ENCODE peak calls at places on chromosomes 16 and 17, in five cellular contexts. One of them, this sample, is unnamed.

GRCh38 chr17:75514299-75515228 is 773 bp downstream of the CASKIN2 start:
- DNase-seq in neural crest cell: no peak
- DNase-seq in pancreas: no peak
- DNase-seq in left ventricle myocardium inferior: no peak
- DNase-seq in BE2C: peak
- DNase-seq in this sample: no peak

GRCh38 chr16:2008009-2008526 is 1.6 kb downstream of the ZNF598 start:
- DNase-seq in neural crest cell: no peak
- DNase-seq in pancreas: peak
- DNase-seq in left ventricle myocardium inferior: peak
- DNase-seq in BE2C: no peak
- DNase-seq in this sample: no peak

GRCh38 chr16:21277927-21278706 is at the start of gene CRYM:
- DNase-seq in neural crest cell: peak
- DNase-seq in pancreas: peak
- DNase-seq in left ventricle myocardium inferior: peak
- DNase-seq in BE2C: peak
- DNase-seq in this sample: peak

GRCh38 chr17:58314706-58315015 is 13.9 kb downstream of the TSPOAP1 start:
- DNase-seq in neural crest cell: no peak
- DNase-seq in pancreas: no peak
- DNase-seq in left ventricle myocardium inferior: no peak
- DNase-seq in BE2C: no peak
- DNase-seq in this sample: no peak

GRCh38 chr16:86899757-86900156 is 321.4 kb downstream of the FOXL1 start:
- DNase-seq in neural crest cell: no peak
- DNase-seq in pancreas: no peak
- DNase-seq in left ventricle myocardium inferior: no peak
- DNase-seq in BE2C: no peak
- DNase-seq in this sample: no peak

GRCh38 chr17:39668141-39668924 is at the start of gene PNMT:
- DNase-seq in neural crest cell: peak
- DNase-seq in pancreas: peak
- DNase-seq in left ventricle myocardium inferior: peak
- DNase-seq in BE2C: peak
- DNase-seq in this sample: peak

GRCh38 chr17:36602030-36602737 is 801 bp downstream of the MRM1 start:
- DNase-seq in neural crest cell: no peak
- DNase-seq in pancreas: no peak
- DNase-seq in left ventricle myocardium inferior: no peak
- DNase-seq in BE2C: no peak
- DNase-seq in this sample: no peak

GRCh38 chr17:74686761-74687160 is 26.0 kb downstream of the CD300LF start:
- DNase-seq in neural crest cell: no peak
- DNase-seq in pancreas: no peak
- DNase-seq in left ventricle myocardium inferior: no peak
- DNase-seq in BE2C: no peak
- DNase-seq in this sample: no peak

GRCh38 chr17:13728751-13729150 is 127.0 kb upstream of the HS3ST3A1 start:
- DNase-seq in neural crest cell: no peak
- DNase-seq in pancreas: no peak
- DNase-seq in left ventricle myocardium inferior: no peak
- DNase-seq in BE2C: no peak
- DNase-seq in this sample: no peak

GRCh38 chr17:61399131-61400057 is at the start of gene TBX2:
- DNase-seq in neural crest cell: peak
- DNase-seq in pancreas: no peak
- DNase-seq in left ventricle myocardium inferior: peak
- DNase-seq in BE2C: peak
- DNase-seq in this sample: no peak

GRCh38 chr16:79607587-79607986 is 7.0 kb upstream of the MAF start:
- DNase-seq in neural crest cell: no peak
- DNase-seq in pancreas: no peak
- DNase-seq in left ventricle myocardium inferior: no peak
- DNase-seq in BE2C: no peak
- DNase-seq in this sample: no peak

GRCh38 chr16:82761858-82762257 is 135.1 kb downstream of the CDH13 start:
- DNase-seq in neural crest cell: no peak
- DNase-seq in pancreas: no peak
- DNase-seq in left ventricle myocardium inferior: no peak
- DNase-seq in BE2C: no peak
- DNase-seq in this sample: no peak

GRCh38 chr17:50219939-50220465 is 18.6 kb upstream of the COL1A1 start:
- DNase-seq in neural crest cell: no peak
- DNase-seq in pancreas: no peak
- DNase-seq in left ventricle myocardium inferior: no peak
- DNase-seq in BE2C: no peak
- DNase-seq in this sample: no peak

GRCh38 chr17:75808905-75809621 is 24.5 kb downstream of the UNK start:
- DNase-seq in neural crest cell: no peak
- DNase-seq in pancreas: peak
- DNase-seq in left ventricle myocardium inferior: peak
- DNase-seq in BE2C: peak
- DNase-seq in this sample: no peak

GRCh38 chr16:14640538-14640937 is 7.8 kb downstream of the BFAR start:
- DNase-seq in neural crest cell: no peak
- DNase-seq in pancreas: no peak
- DNase-seq in left ventricle myocardium inferior: no peak
- DNase-seq in BE2C: no peak
- DNase-seq in this sample: no peak

GRCh38 chr17:4853195-4853762 is 20.1 kb downstream of the MINK1 start:
- DNase-seq in neural crest cell: no peak
- DNase-seq in pancreas: no peak
- DNase-seq in left ventricle myocardium inferior: no peak
- DNase-seq in BE2C: no peak
- DNase-seq in this sample: no peak

GRCh38 chr17:45036696-45037095 is 14.7 kb downstream of the DCAKD start:
- DNase-seq in neural crest cell: no peak
- DNase-seq in pancreas: no peak
- DNase-seq in left ventricle myocardium inferior: no peak
- DNase-seq in BE2C: no peak
- DNase-seq in this sample: no peak

GRCh38 chr17:47651704-47652103 is 2.0 kb downstream of the KPNB1 start:
- DNase-seq in neural crest cell: no peak
- DNase-seq in pancreas: no peak
- DNase-seq in left ventricle myocardium inferior: no peak
- DNase-seq in BE2C: no peak
- DNase-seq in this sample: no peak

GRCh38 chr17:58165981-58166380 is 801 bp upstream of the OR4D2 start:
- DNase-seq in neural crest cell: no peak
- DNase-seq in pancreas: no peak
- DNase-seq in left ventricle myocardium inferior: no peak
- DNase-seq in BE2C: no peak
- DNase-seq in this sample: no peak

GRCh38 chr16:6493555-6493954 is 839.1 kb upstream of the RBFOX1 start:
- DNase-seq in neural crest cell: no peak
- DNase-seq in pancreas: no peak
- DNase-seq in left ventricle myocardium inferior: no peak
- DNase-seq in BE2C: no peak
- DNase-seq in this sample: no peak

GRCh38 chr17:28071891-28072606 is 29.6 kb downstream of the NLK start:
- DNase-seq in neural crest cell: no peak
- DNase-seq in pancreas: no peak
- DNase-seq in left ventricle myocardium inferior: no peak
- DNase-seq in BE2C: no peak
- DNase-seq in this sample: no peak

GRCh38 chr17:55547027-55547670 is 35.9 kb upstream of the SMIM36 start:
- DNase-seq in neural crest cell: no peak
- DNase-seq in pancreas: no peak
- DNase-seq in left ventricle myocardium inferior: no peak
- DNase-seq in BE2C: no peak
- DNase-seq in this sample: no peak

GRCh38 chr16:88983771-88984687 is 7.0 kb upstream of the CBFA2T3 start:
- DNase-seq in neural crest cell: no peak
- DNase-seq in pancreas: no peak
- DNase-seq in left ventricle myocardium inferior: no peak
- DNase-seq in BE2C: no peak
- DNase-seq in this sample: no peak

GRCh38 chr17:75496005-75496404 is 19.3 kb downstream of the CASKIN2 start:
- DNase-seq in neural crest cell: no peak
- DNase-seq in pancreas: no peak
- DNase-seq in left ventricle myocardium inferior: no peak
- DNase-seq in BE2C: no peak
- DNase-seq in this sample: no peak

GRCh38 chr16:85316321-85316919 is 204.1 kb upstream of the CIBAR2 start:
- DNase-seq in neural crest cell: peak
- DNase-seq in pancreas: peak
- DNase-seq in left ventricle myocardium inferior: peak
- DNase-seq in BE2C: peak
- DNase-seq in this sample: no peak

GRCh38 chr17:4719684-4720221 is 9.3 kb downstream of the ARRB2 start:
- DNase-seq in neural crest cell: no peak
- DNase-seq in pancreas: peak
- DNase-seq in left ventricle myocardium inferior: no peak
- DNase-seq in BE2C: peak
- DNase-seq in this sample: no peak

GRCh38 chr17:19706791-19707727 is 9.3 kb downstream of the SLC47A2 start:
- DNase-seq in neural crest cell: no peak
- DNase-seq in pancreas: no peak
- DNase-seq in left ventricle myocardium inferior: no peak
- DNase-seq in BE2C: no peak
- DNase-seq in this sample: no peak

GRCh38 chr17:69870091-69870530 is 204.9 kb upstream of the KCNJ16 start:
- DNase-seq in neural crest cell: no peak
- DNase-seq in pancreas: no peak
- DNase-seq in left ventricle myocardium inferior: no peak
- DNase-seq in BE2C: no peak
- DNase-seq in this sample: no peak

GRCh38 chr17:78118801-78119241 is 9.7 kb downstream of the TMC6 start:
- DNase-seq in neural crest cell: no peak
- DNase-seq in pancreas: no peak
- DNase-seq in left ventricle myocardium inferior: no peak
- DNase-seq in BE2C: no peak
- DNase-seq in this sample: no peak

GRCh38 chr17:78114831-78115723 is 13.5 kb downstream of the TMC6 start:
- DNase-seq in neural crest cell: no peak
- DNase-seq in pancreas: no peak
- DNase-seq in left ventricle myocardium inferior: peak
- DNase-seq in BE2C: no peak
- DNase-seq in this sample: no peak

GRCh38 chr17:78116411-78116810 is 12.1 kb downstream of the TMC6 start:
- DNase-seq in neural crest cell: no peak
- DNase-seq in pancreas: no peak
- DNase-seq in left ventricle myocardium inferior: no peak
- DNase-seq in BE2C: no peak
- DNase-seq in this sample: no peak

GRCh38 chr17:78113804-78114785 is 14.5 kb downstream of the TMC6 start:
- DNase-seq in neural crest cell: no peak
- DNase-seq in pancreas: no peak
- DNase-seq in left ventricle myocardium inferior: no peak
- DNase-seq in BE2C: no peak
- DNase-seq in this sample: no peak

GRCh38 chr17:78117027-78117981 is 11.3 kb downstream of the TMC6 start:
- DNase-seq in neural crest cell: no peak
- DNase-seq in pancreas: no peak
- DNase-seq in left ventricle myocardium inferior: no peak
- DNase-seq in BE2C: peak
- DNase-seq in this sample: no peak
- TF ChIP-seq CTCF in neural crest cell: peak
- TF ChIP-seq CTCF in pancreas: peak
- TF ChIP-seq CTCF in left ventricle myocardium inferior: peak
- TF ChIP-seq CTCF in BE2C: peak
- TF ChIP-seq CTCF in this sample: no peak

GRCh38 chr17:63460018-63460417 is 13.9 kb upstream of the CYB561 start:
- DNase-seq in neural crest cell: no peak
- DNase-seq in pancreas: no peak
- DNase-seq in left ventricle myocardium inferior: no peak
- DNase-seq in BE2C: no peak
- DNase-seq in this sample: no peak

GRCh38 chr17:63470116-63470515 is 6.7 kb upstream of the ACE start:
- DNase-seq in neural crest cell: no peak
- DNase-seq in pancreas: no peak
- DNase-seq in left ventricle myocardium inferior: no peak
- DNase-seq in BE2C: no peak
- DNase-seq in this sample: no peak

DNA sequence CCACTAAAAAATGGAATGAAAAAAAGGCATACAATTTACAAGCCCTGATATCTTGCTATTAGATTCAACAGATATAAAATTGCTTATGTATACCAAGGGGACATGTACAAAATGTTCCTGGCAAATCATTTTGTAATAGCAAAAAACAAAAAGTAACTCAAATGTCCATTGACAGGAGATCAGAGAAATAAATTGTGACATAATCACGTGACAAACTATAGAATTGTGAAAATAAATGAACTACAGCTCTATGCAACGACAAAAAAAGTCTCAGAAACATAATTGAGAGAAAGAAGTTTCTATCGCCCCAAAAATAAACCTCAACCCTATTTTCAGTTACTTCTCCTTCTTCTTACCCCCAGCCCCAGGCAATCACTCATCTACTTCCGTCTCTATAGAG is 12.2 kb upstream of the ACE start:
- DNase-seq in neural crest cell: no peak
- DNase-seq in pancreas: no peak
- DNase-seq in left ventricle myocardium inferior: no peak
- DNase-seq in BE2C: no peak
- DNase-seq in this sample: no peak
- TF ChIP-seq CTCF in neural crest cell: no peak
- TF ChIP-seq CTCF in pancreas: no peak
- TF ChIP-seq CTCF in left ventricle myocardium inferior: no peak
- TF ChIP-seq CTCF in BE2C: no peak
- TF ChIP-seq CTCF in this sample: no peak

DNA sequence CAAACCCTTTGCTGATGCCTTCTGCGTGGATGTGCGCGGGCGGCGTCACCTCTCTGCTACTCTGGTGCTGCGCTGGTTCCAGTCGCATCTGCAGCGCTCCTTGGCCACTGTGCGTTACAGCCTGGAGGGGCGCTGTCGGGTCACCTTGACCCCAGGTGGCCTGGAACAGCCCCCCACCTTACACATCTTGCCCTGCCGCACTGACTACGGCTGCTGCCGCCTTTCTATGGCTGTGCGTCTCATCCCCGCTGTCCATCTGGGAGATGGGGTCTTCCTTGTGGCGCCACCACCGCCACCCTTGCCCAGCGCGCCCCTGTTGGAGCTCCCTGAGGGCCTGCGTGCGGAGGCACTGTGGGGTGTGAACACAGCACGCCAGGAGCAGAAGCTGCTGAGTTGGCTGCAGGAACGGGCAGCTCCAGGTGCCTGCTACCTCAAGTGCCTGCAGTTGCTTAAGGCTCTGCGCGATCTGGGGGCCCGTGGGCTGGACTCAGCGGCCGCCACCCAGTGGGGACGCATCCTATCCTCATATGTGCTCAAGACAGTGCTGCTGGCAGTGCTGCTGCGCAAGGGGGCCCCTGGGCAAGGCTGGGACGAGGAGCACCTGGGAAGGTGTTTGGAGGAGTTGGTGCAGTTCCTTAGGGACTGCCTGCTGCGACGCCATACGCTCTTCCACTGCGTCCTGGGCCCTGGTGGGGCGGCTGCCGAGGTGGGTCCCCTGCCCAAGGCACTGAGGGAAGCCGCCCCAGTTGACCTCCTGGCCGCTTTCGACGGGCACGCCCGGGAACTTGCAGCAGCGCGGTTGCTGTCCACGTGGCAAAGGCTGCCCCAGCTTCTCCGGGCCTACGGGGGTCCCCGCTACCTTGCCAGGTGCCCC is 1.6 kb downstream of the ITPRIPL2 start:
- DNase-seq in neural crest cell: no peak
- DNase-seq in pancreas: peak
- DNase-seq in left ventricle myocardium inferior: peak
- DNase-seq in BE2C: no peak
- DNase-seq in this sample: no peak
- TF ChIP-seq CTCF in neural crest cell: no peak
- TF ChIP-seq CTCF in pancreas: no peak
- TF ChIP-seq CTCF in left ventricle myocardium inferior: peak
- TF ChIP-seq CTCF in BE2C: no peak
- TF ChIP-seq CTCF in this sample: no peak

GRCh38 chr16:10930755-10931093 is 11.5 kb downstream of the DEXI start:
- DNase-seq in neural crest cell: no peak
- DNase-seq in pancreas: no peak
- DNase-seq in left ventricle myocardium inferior: no peak
- DNase-seq in BE2C: no peak
- DNase-seq in this sample: no peak
- TF ChIP-seq CTCF in neural crest cell: no peak
- TF ChIP-seq CTCF in pancreas: no peak
- TF ChIP-seq CTCF in left ventricle myocardium inferior: no peak
- TF ChIP-seq CTCF in BE2C: peak
- TF ChIP-seq CTCF in this sample: no peak

This sample was measured in omental fat pad.